ENCODE peak calls at places on chromosomes 3 and 15, in six cellular contexts. One of them, this sample, is unnamed.
A peak's percentile ranks its signal among the peaks of the same experiment; 100 is the strongest.

GRCh38 chr3:127162947-127163645 is 29.8 kb upstream of the PRR23E start:
- DNase-seq in AG09319: no peak
- DNase-seq in endothelial cell: peak; percentile 56
- DNase-seq in PC-9: no peak
- DNase-seq in dorsolateral prefrontal cortex: peak; percentile 13
- DNase-seq in fibroblast of lung: no peak
- DNase-seq in this sample: peak; percentile 56

GRCh38 chr3:192916455-192917257 is 1.0 kb downstream of the MB21D2 start:
- DNase-seq in AG09319: no peak
- DNase-seq in endothelial cell: peak; percentile 49
- DNase-seq in PC-9: peak; percentile 77
- DNase-seq in dorsolateral prefrontal cortex: peak; percentile 55
- DNase-seq in fibroblast of lung: peak; percentile 66
- DNase-seq in this sample: peak; percentile 26

GRCh38 chr15:95622843-95623242 is 707.7 kb upstream of the NR2F2 start:
- DNase-seq in AG09319: no peak
- DNase-seq in endothelial cell: no peak
- DNase-seq in PC-9: no peak
- DNase-seq in dorsolateral prefrontal cortex: no peak
- DNase-seq in fibroblast of lung: no peak
- DNase-seq in this sample: no peak

GRCh38 chr3:141456328-141456689 is 30.5 kb upstream of the RASA2 start:
- DNase-seq in AG09319: no peak
- DNase-seq in endothelial cell: no peak
- DNase-seq in PC-9: no peak
- DNase-seq in dorsolateral prefrontal cortex: no peak
- DNase-seq in fibroblast of lung: peak; percentile 73
- DNase-seq in this sample: no peak

GRCh38 chr3:14175383-14176037 is 2.9 kb downstream of the XPC start:
- DNase-seq in AG09319: no peak
- DNase-seq in endothelial cell: no peak
- DNase-seq in PC-9: no peak
- DNase-seq in dorsolateral prefrontal cortex: no peak
- DNase-seq in fibroblast of lung: no peak
- DNase-seq in this sample: no peak

GRCh38 chr3:32713181-32713580 is 28.2 kb downstream of the CNOT10 start:
- DNase-seq in AG09319: no peak
- DNase-seq in endothelial cell: no peak
- DNase-seq in PC-9: no peak
- DNase-seq in dorsolateral prefrontal cortex: no peak
- DNase-seq in fibroblast of lung: no peak
- DNase-seq in this sample: no peak

GRCh38 chr3:187020376-187020775 is 90.0 kb downstream of the ST6GAL1 start:
- DNase-seq in AG09319: no peak
- DNase-seq in endothelial cell: no peak
- DNase-seq in PC-9: no peak
- DNase-seq in dorsolateral prefrontal cortex: no peak
- DNase-seq in fibroblast of lung: no peak
- DNase-seq in this sample: no peak

GRCh38 chr15:98865397-98866339 is 141.9 kb downstream of the PGPEP1L start:
- DNase-seq in AG09319: no peak
- DNase-seq in endothelial cell: peak; percentile 82
- DNase-seq in PC-9: no peak
- DNase-seq in dorsolateral prefrontal cortex: peak; percentile 80
- DNase-seq in fibroblast of lung: peak; percentile 79
- DNase-seq in this sample: no peak

GRCh38 chr3:114194750-114195149 is 15.9 kb upstream of the DRD3 start:
- DNase-seq in AG09319: no peak
- DNase-seq in endothelial cell: no peak
- DNase-seq in PC-9: no peak
- DNase-seq in dorsolateral prefrontal cortex: no peak
- DNase-seq in fibroblast of lung: no peak
- DNase-seq in this sample: no peak

GRCh38 chr3:11718582-11719405 is 75.1 kb upstream of the VGLL4 start:
- DNase-seq in AG09319: no peak
- DNase-seq in endothelial cell: peak; percentile 45
- DNase-seq in PC-9: no peak
- DNase-seq in dorsolateral prefrontal cortex: no peak
- DNase-seq in fibroblast of lung: peak; percentile 64
- DNase-seq in this sample: peak; percentile 21

GRCh38 chr3:11721114-11721440 is 77.4 kb upstream of the VGLL4 start:
- DNase-seq in AG09319: no peak
- DNase-seq in endothelial cell: no peak
- DNase-seq in PC-9: no peak
- DNase-seq in dorsolateral prefrontal cortex: no peak
- DNase-seq in fibroblast of lung: peak; percentile 8
- DNase-seq in this sample: no peak

GRCh38 chr3:11717768-11718581 is 74.3 kb upstream of the VGLL4 start:
- DNase-seq in AG09319: no peak
- DNase-seq in endothelial cell: no peak
- DNase-seq in PC-9: no peak
- DNase-seq in dorsolateral prefrontal cortex: no peak
- DNase-seq in fibroblast of lung: peak; percentile 50
- DNase-seq in this sample: peak; percentile 11

GRCh38 chr3:11719406-11720219 is 75.9 kb upstream of the VGLL4 start:
- DNase-seq in AG09319: no peak
- DNase-seq in endothelial cell: peak; percentile 65
- DNase-seq in PC-9: peak; percentile 79
- DNase-seq in dorsolateral prefrontal cortex: peak; percentile 42
- DNase-seq in fibroblast of lung: peak; percentile 34
- DNase-seq in this sample: peak; percentile 46

DNA sequence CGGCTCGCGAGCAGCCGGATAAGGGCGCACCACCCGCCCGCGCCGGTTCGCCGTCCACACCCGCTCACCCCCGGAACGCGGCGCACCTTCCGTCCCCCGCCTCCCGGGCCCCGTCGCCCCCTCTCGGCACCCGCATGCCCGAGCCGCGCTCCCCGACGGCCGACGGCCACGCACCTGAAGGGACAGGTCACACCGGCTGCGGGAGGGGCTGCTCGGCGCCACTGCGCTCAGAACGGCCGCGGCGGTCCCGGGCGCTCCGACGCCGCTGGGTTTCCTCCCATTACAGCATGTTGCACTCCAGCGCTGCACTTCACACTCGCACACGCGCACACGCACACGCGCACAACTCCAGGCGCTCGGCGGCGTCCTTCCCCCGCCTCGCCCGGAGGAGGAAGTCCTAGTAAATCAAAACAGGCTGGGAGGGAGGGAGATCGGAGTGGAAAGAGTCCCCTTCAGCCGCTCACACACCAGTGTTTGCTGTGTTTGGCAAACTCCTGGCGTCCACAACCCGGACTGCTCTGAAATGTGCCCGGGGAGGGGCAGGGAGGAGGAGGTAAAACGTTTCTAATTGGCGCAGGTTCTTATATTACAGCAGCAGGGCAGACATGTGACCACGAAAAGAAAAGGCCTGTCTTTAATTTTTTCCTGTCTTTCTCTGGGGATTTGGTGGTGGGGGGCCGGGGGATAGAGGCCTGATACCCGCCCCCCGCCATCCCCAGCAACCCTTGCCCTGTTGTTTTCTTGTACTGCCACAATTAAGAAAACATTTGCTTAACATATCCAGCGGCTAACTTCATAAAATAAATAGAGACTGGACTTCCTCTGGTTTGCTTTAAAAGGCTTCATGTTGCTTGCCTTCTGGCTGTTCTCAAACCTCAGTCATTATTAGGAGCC is 76.8 kb upstream of the VGLL4 start:
- DNase-seq in AG09319: peak; percentile 70
- DNase-seq in endothelial cell: peak; percentile 49
- DNase-seq in PC-9: peak; percentile 74
- DNase-seq in dorsolateral prefrontal cortex: peak; percentile 28
- DNase-seq in fibroblast of lung: peak; percentile 77
- DNase-seq in this sample: peak; percentile 16
- TF ChIP-seq CTCF in AG09319: no peak
- TF ChIP-seq CTCF in endothelial cell: no peak
- TF ChIP-seq CTCF in PC-9: no peak
- TF ChIP-seq CTCF in dorsolateral prefrontal cortex: no peak
- TF ChIP-seq CTCF in fibroblast of lung: peak; percentile 5
- TF ChIP-seq CTCF in this sample: no peak

GRCh38 chr3:98741121-98741716 is 21.9 kb upstream of the ST3GAL6 start:
- DNase-seq in AG09319: no peak
- DNase-seq in endothelial cell: no peak
- DNase-seq in PC-9: peak; percentile 57
- DNase-seq in dorsolateral prefrontal cortex: no peak
- DNase-seq in fibroblast of lung: peak; percentile 50
- DNase-seq in this sample: no peak

GRCh38 chr3:98744283-98744682 is 18.9 kb upstream of the ST3GAL6 start:
- DNase-seq in AG09319: no peak
- DNase-seq in endothelial cell: no peak
- DNase-seq in PC-9: no peak
- DNase-seq in dorsolateral prefrontal cortex: no peak
- DNase-seq in fibroblast of lung: no peak
- DNase-seq in this sample: no peak

GRCh38 chr3:98743071-98743470 is 20.1 kb upstream of the ST3GAL6 start:
- DNase-seq in AG09319: no peak
- DNase-seq in endothelial cell: no peak
- DNase-seq in PC-9: no peak
- DNase-seq in dorsolateral prefrontal cortex: no peak
- DNase-seq in fibroblast of lung: peak; percentile 34
- DNase-seq in this sample: no peak

GRCh38 chr3:98737301-98737700 is 25.8 kb upstream of the ST3GAL6 start:
- DNase-seq in AG09319: no peak
- DNase-seq in endothelial cell: no peak
- DNase-seq in PC-9: no peak
- DNase-seq in dorsolateral prefrontal cortex: no peak
- DNase-seq in fibroblast of lung: no peak
- DNase-seq in this sample: no peak

DNA sequence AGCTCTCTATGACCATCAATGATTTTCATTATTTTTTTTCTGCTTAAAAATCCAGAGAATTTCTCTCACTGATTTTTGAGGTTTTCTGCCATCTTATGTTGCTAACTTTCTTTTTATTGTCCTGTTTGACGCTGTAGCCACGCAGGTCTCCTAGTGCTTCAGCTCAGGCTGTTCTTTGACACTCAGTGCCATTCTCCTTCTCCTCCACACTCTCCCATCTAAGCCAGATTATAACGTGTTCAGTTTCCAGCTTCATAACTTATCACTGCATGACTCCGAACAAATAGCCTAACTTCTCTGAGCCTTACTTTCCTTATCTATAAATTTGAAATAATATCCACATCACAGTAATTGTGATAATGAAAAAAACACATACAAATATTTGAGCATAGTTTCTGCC is 22.8 kb upstream of the ST3GAL6 start:
- DNase-seq in AG09319: no peak
- DNase-seq in endothelial cell: no peak
- DNase-seq in PC-9: no peak
- DNase-seq in dorsolateral prefrontal cortex: no peak
- DNase-seq in fibroblast of lung: no peak
- DNase-seq in this sample: no peak
- TF ChIP-seq CTCF in AG09319: no peak
- TF ChIP-seq CTCF in endothelial cell: no peak
- TF ChIP-seq CTCF in PC-9: no peak
- TF ChIP-seq CTCF in dorsolateral prefrontal cortex: no peak
- TF ChIP-seq CTCF in fibroblast of lung: no peak
- TF ChIP-seq CTCF in this sample: no peak

GRCh38 chr3:18297131-18297530 is 128.0 kb downstream of the SATB1 start:
- DNase-seq in AG09319: no peak
- DNase-seq in endothelial cell: no peak
- DNase-seq in PC-9: no peak
- DNase-seq in dorsolateral prefrontal cortex: no peak
- DNase-seq in fibroblast of lung: no peak
- DNase-seq in this sample: no peak

GRCh38 chr3:18290130-18290529 is 135.0 kb downstream of the SATB1 start:
- DNase-seq in AG09319: no peak
- DNase-seq in endothelial cell: no peak
- DNase-seq in PC-9: no peak
- DNase-seq in dorsolateral prefrontal cortex: no peak
- DNase-seq in fibroblast of lung: no peak
- DNase-seq in this sample: no peak

GRCh38 chr3:18300916-18301315 is 124.2 kb downstream of the SATB1 start:
- DNase-seq in AG09319: no peak
- DNase-seq in endothelial cell: no peak
- DNase-seq in PC-9: no peak
- DNase-seq in dorsolateral prefrontal cortex: no peak
- DNase-seq in fibroblast of lung: no peak
- DNase-seq in this sample: no peak

DNA sequence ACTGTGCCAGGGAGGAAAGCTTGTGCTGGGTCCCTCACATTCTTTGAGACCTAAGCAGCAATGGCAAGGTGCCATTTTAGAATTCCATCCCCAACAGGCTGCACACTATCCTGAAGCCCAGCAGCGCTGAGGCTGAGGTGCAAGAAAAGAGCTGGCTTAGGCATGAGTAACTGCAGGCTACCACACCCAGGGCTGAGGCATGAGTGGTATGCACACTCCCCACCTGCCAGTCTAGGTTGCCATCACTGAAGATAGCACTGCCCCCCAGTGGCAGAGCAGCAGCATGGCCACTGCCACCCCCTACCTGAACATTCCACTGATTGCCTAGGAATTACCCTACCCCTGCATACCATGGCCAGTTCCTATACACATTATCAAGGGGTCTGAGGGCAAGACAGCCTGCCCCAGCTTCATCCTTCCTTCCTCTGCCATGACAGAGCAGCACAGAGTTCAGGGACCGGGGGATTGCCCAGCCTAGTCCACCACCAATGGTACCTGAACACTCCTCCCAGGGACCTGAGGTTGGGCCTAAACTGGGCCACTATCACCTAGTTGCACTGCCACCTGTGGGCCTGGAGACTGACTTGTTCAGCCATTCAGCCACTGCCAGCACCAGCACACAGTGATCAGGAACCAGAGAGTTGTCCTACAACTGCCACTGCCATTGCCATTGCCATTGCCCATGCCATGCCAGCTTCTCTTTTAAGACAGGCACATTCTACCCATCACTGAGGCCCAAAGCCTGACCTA is 129.8 kb downstream of the SATB1 start:
- DNase-seq in AG09319: peak; percentile 22
- DNase-seq in endothelial cell: peak; percentile 63
- DNase-seq in PC-9: peak; percentile 86
- DNase-seq in dorsolateral prefrontal cortex: no peak
- DNase-seq in fibroblast of lung: peak; percentile 25
- DNase-seq in this sample: no peak
- TF ChIP-seq CTCF in AG09319: peak; percentile 61
- TF ChIP-seq CTCF in endothelial cell: peak; percentile 68
- TF ChIP-seq CTCF in PC-9: peak; percentile 89
- TF ChIP-seq CTCF in dorsolateral prefrontal cortex: no peak
- TF ChIP-seq CTCF in fibroblast of lung: peak; percentile 36
- TF ChIP-seq CTCF in this sample: peak; percentile 74

GRCh38 chr3:8942115-8942514 is 21.2 kb downstream of the RAD18 start:
- DNase-seq in AG09319: no peak
- DNase-seq in endothelial cell: no peak
- DNase-seq in PC-9: no peak
- DNase-seq in dorsolateral prefrontal cortex: no peak
- DNase-seq in fibroblast of lung: no peak
- DNase-seq in this sample: no peak

GRCh38 chr3:8932507-8932906 is 30.8 kb downstream of the RAD18 start:
- DNase-seq in AG09319: no peak
- DNase-seq in endothelial cell: no peak
- DNase-seq in PC-9: no peak
- DNase-seq in dorsolateral prefrontal cortex: no peak
- DNase-seq in fibroblast of lung: no peak
- DNase-seq in this sample: no peak

GRCh38 chr3:8942746-8943488 is 20.4 kb downstream of the RAD18 start:
- DNase-seq in AG09319: no peak
- DNase-seq in endothelial cell: no peak
- DNase-seq in PC-9: no peak
- DNase-seq in dorsolateral prefrontal cortex: no peak
- DNase-seq in fibroblast of lung: no peak
- DNase-seq in this sample: no peak

GRCh38 chr3:8937064-8938020 is 25.9 kb downstream of the RAD18 start:
- DNase-seq in AG09319: peak; percentile 36
- DNase-seq in endothelial cell: no peak
- DNase-seq in PC-9: peak; percentile 88
- DNase-seq in dorsolateral prefrontal cortex: no peak
- DNase-seq in fibroblast of lung: peak; percentile 49
- DNase-seq in this sample: no peak

GRCh38 chr3:8938021-8938420 is 25.3 kb downstream of the RAD18 start:
- DNase-seq in AG09319: no peak
- DNase-seq in endothelial cell: no peak
- DNase-seq in PC-9: no peak
- DNase-seq in dorsolateral prefrontal cortex: no peak
- DNase-seq in fibroblast of lung: peak; percentile 42
- DNase-seq in this sample: no peak
- TF ChIP-seq CTCF in AG09319: peak; percentile 26
- TF ChIP-seq CTCF in endothelial cell: peak; percentile 34
- TF ChIP-seq CTCF in PC-9: peak; percentile 66
- TF ChIP-seq CTCF in dorsolateral prefrontal cortex: peak; percentile 11
- TF ChIP-seq CTCF in fibroblast of lung: peak; percentile 52
- TF ChIP-seq CTCF in this sample: peak; percentile 60

This sample was measured in neural crest cell.